ENCODE peak calls at places on chromosomes 3 and 15, in six cellular contexts. X is pancreas, M is fibroblast of pulmonary artery, P is tibial nerve, H is tibial artery, O is epithelial cell of esophagus. Z is an unnamed sample.

GRCh38 chr15:52515343-52515742 is 13.3 kb downstream of the MYO5A start:
- DNase-seq in X (no peak), M (no peak), P (no peak), H (no peak), O (no peak), Z (no peak)

GRCh38 chr3:120144267-120144666 is 50.0 kb upstream of the GSK3B start:
- DNase-seq in X (no peak), M (peak; percentile 48), P (no peak), H (no peak), O (peak; percentile 67), Z (no peak)

GRCh38 chr3:70740872-70741271 is 428.4 kb upstream of the MDFIC2 start:
- DNase-seq in X (no peak), M (no peak), P (no peak), H (no peak), O (no peak), Z (no peak)

GRCh38 chr15:89822951-89823701 is 8.5 kb upstream of the ANPEP start:
- DNase-seq in X (no peak), M (peak; percentile 40), P (no peak), H (no peak), O (peak; percentile 51), Z (no peak)

GRCh38 chr3:177527182-177527581 is 329.9 kb upstream of the TBL1XR1 start:
- DNase-seq in X (no peak), M (no peak), P (no peak), H (no peak), O (no peak), Z (no peak)

GRCh38 chr3:175857666-175858270 is 998.6 kb downstream of the NAALADL2 start:
- DNase-seq in X (no peak), M (no peak), P (no peak), H (no peak), O (no peak), Z (no peak)

GRCh38 chr3:49772703-49773102 is 13.6 kb downstream of the IP6K1 start:
- DNase-seq in X (no peak), M (no peak), P (no peak), H (no peak), O (no peak), Z (no peak)

GRCh38 chr3:16485024-16485992 is 28.2 kb downstream of the RFTN1 start:
- DNase-seq in X (no peak), M (peak; percentile 40), P (no peak), H (no peak), O (no peak), Z (no peak)

GRCh38 chr3:53192608-53193007 is 31.6 kb downstream of the PRKCD start:
- DNase-seq in X (no peak), M (no peak), P (no peak), H (no peak), O (peak; percentile 55), Z (no peak)

GRCh38 chr15:73225358-73226015 is 143.3 kb downstream of the HCN4 start:
- DNase-seq in X (no peak), M (no peak), P (no peak), H (no peak), O (peak; percentile 42), Z (no peak)

GRCh38 chr15:38541046-38541445 is 23.6 kb downstream of the RASGRP1 start:
- DNase-seq in X (no peak), M (no peak), P (no peak), H (no peak), O (no peak), Z (no peak)

GRCh38 chr15:80426316-80426715 is 22.1 kb downstream of the ARNT2 start:
- DNase-seq in X (no peak), M (no peak), P (no peak), H (no peak), O (no peak), Z (no peak)

GRCh38 chr3:29370451-29371420 is 89.9 kb downstream of the RBMS3 start:
- DNase-seq in X (no peak), M (no peak), P (no peak), H (no peak), O (peak; percentile 52), Z (no peak)

GRCh38 chr3:189766416-189766815 is 135.2 kb downstream of the TP63 start:
- DNase-seq in X (no peak), M (no peak), P (no peak), H (no peak), O (peak; percentile 82), Z (no peak)

GRCh38 chr3:123471106-123471505 is 22.2 kb upstream of the ADCY5 start:
- DNase-seq in X (no peak), M (no peak), P (no peak), H (no peak), O (no peak), Z (no peak)

GRCh38 chr3:132517311-132517710 is 79.8 kb upstream of the ACKR4 start:
- DNase-seq in X (no peak), M (no peak), P (no peak), H (no peak), O (peak; percentile 6), Z (no peak)

GRCh38 chr3:175916151-175916946 is 1057.2 kb downstream of the NAALADL2 start:
- DNase-seq in X (no peak), M (no peak), P (no peak), H (no peak), O (no peak), Z (peak; percentile 28)

GRCh38 chr15:55774113-55774970 is 31.4 kb upstream of the PRTG start:
- DNase-seq in X (no peak), M (peak; percentile 30), P (no peak), H (peak; percentile 33), O (peak; percentile 36), Z (no peak)

GRCh38 chr15:52238149-52238548 is 47.0 kb upstream of the GNB5 start:
- DNase-seq in X (no peak), M (no peak), P (no peak), H (no peak), O (no peak), Z (no peak)

DNA sequence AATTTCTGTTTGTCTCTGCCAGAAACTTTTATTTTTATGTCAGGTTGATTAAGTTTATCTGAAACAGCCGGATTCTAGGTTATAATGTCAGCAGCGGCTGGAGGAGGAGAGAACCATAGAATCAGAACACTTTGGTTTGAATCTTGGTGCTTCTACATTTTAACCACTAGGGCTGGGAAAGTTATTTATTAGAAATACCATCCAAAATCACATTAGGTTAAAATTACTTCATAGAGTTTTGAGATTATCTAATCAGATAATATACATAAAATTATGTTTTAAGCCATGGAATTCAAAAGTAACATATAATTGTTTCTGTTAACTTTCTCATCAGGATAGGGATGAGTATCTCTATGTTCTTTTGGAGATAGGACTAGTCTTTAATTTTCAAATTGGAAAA is 502.9 kb downstream of the ROBO1 start:
- DNase-seq in X (no peak), M (no peak), P (no peak), H (no peak), O (no peak), Z (no peak)
- TF ChIP-seq CTCF in X (no peak), M (no peak), P (no peak), H (no peak), O (no peak), Z (no peak)

GRCh38 chr15:70475439-70475781 is 287.9 kb downstream of the UACA start:
- DNase-seq in X (no peak), M (no peak), P (no peak), H (no peak), O (no peak), Z (no peak)
- H3K4me3 ChIP-seq in X (no peak overlapping the region), M (no peak overlapping the region), P (peak overlapping the region; percentile 26), H (peak overlapping the region; percentile 25), O (no peak overlapping the region), Z (peak overlapping the region; percentile 19)

GRCh38 chr15:82680200-82681102 is 29.2 kb downstream of the AP3B2 start:
- DNase-seq in X (peak; percentile 95), M (no peak), P (no peak), H (no peak), O (peak; percentile 84), Z (no peak)
- TF ChIP-seq CTCF in X (no peak), M (no peak), P (no peak), H (no peak), O (peak; percentile 25), Z (no peak)

DNA sequence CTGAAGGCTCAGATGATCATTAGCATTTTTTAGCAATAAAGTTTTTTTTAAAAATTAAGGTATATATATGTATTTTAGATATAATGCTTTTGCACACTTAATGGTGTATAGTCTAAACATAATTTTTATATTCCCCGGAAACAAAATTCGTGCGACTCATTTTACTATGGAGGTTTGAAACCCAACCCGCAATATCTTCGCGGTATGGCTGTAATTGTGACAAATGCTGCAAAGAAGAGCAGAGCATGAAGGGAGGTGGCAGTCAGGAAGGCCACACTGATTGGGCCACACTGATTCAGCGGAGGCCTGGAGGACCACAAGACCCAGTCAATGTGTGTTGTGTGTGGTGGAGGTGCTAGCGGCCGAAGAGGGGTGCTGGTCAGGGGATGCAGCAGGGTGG is 4.5 kb upstream of the CYP8B1 start:
- DNase-seq in X (no peak), M (no peak), P (no peak), H (no peak), O (no peak), Z (no peak)
- H3K4me3 ChIP-seq in X (no peak overlapping the region), M (peak overlapping the region; percentile 59), P (peak overlapping the region; percentile 64), H (peak overlapping the region; percentile 65), O (peak overlapping the region; percentile 56), Z (peak overlapping the region; percentile 78)

GRCh38 chr15:99511529-99511864 is 54.3 kb upstream of the MEF2A start:
- DNase-seq in X (no peak), M (peak; percentile 87), P (no peak), H (no peak), O (no peak), Z (peak; percentile 59)

GRCh38 chr15:99514306-99514705 is 51.5 kb upstream of the MEF2A start:
- DNase-seq in X (no peak), M (peak; percentile 11), P (no peak), H (no peak), O (peak; percentile 20), Z (no peak)

GRCh38 chr15:99508807-99509311 is 56.9 kb upstream of the MEF2A start:
- DNase-seq in X (no peak), M (no peak), P (no peak), H (no peak), O (no peak), Z (no peak)

GRCh38 chr15:99509686-99510461 is 55.9 kb upstream of the MEF2A start:
- DNase-seq in X (no peak), M (peak; percentile 31), P (no peak), H (peak; percentile 46), O (no peak), Z (no peak)

DNA sequence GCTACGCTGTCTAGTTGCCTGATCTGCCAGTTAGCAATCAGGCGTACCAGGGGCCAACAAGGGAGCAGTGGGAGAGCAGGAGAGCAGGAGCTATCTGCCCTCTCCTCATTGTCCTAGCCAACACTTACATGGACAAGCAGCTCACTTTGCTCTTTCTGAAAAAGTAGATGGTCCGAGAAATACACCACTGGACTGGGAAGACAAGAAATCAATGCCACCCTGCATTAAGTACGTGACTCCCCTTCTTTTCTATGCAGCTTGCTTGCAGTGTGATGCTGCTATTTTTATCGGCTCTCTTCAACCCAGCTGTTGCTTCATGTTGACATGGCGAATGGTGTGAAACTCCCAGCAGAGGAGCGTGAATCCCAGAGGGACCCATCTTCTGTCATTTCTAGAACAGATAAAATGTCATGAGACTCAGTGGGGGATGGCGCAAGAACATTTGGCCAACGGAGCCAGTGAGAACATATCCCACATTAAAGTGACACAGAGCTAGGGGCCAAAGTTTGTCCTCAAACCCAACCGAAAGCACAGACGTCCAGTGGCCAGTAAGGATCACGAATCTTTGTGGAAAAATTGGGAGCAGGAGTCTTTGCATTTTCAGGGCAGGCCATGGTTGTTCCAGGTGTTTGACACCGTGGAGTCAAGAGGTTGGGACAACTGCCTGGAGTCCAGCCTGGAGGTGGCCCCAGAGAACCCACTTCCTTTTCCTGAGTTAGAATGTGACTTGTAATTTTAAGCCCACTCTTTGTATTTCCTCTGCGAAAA is 53.7 kb upstream of the MEF2A start:
- DNase-seq in X (no peak), M (peak; percentile 42), P (no peak), H (no peak), O (no peak), Z (no peak)
- TF ChIP-seq CTCF in X (no peak), M (no peak), P (no peak), H (no peak), O (no peak), Z (no peak)

GRCh38 chr3:97970929-97971460 is 1.2 kb downstream of the RIOX2 start:
- DNase-seq in X (no peak), M (no peak), P (no peak), H (no peak), O (no peak), Z (no peak)
- H3K4me3 ChIP-seq in X (peak overlapping the region; percentile 77), M (peak overlapping the region; percentile 65), P (peak overlapping the region; percentile 90), H (no peak overlapping the region), O (peak overlapping the region; percentile 61), Z (peak overlapping the region; percentile 49)

Z was measured in AG09309.